ENCODE peak calls at places on chromosomes 16 and 17, in seven cellular contexts. C, K, Z, P, G, T and U are unnamed samples. For H3K27me3, the result is how much of the 10 kb centered on the place peaks cover.

GRCh38 chr17:80187493-80187892 is 17.7 kb downstream of the CARD14 start:
- DNase-seq in T (peak), Z (no peak), G (no peak), C (peak), K (peak), P (no peak), U (no peak)

GRCh38 chr17:71921726-71922320 is 199.0 kb upstream of the SOX9 start:
- DNase-seq in P (no peak), C (no peak), Z (peak), T (no peak), G (no peak), K (no peak), U (no peak)

GRCh38 chr17:27540300-27541105 is 84.3 kb downstream of the KSR1 start:
- DNase-seq in T (peak), K (peak), G (peak), P (peak), Z (peak), C (peak), U (peak)

GRCh38 chr16:49835116-49835880 is 20.6 kb downstream of the ZNF423 start:
- DNase-seq in K (no peak), G (no peak), T (peak), P (no peak), C (no peak), Z (no peak), U (no peak)

GRCh38 chr16:27426423-27427408 is 24.7 kb downstream of the IL21R start:
- DNase-seq in K (no peak), P (peak), G (no peak), Z (peak), C (no peak), T (no peak), U (peak)

GRCh38 chr17:17681187-17681743 is at the start of gene RAI1:
- DNase-seq in P (peak), C (peak), T (peak), Z (peak), G (no peak), K (peak), U (no peak)

GRCh38 chr16:81636298-81636960 is 142.7 kb upstream of the PLCG2 start:
- DNase-seq in G (peak), Z (no peak), C (no peak), K (no peak), T (no peak), P (no peak), U (no peak)

GRCh38 chr17:1713878-1714487 is 3.8 kb upstream of the TLCD2 start:
- DNase-seq in T (peak), C (no peak), G (no peak), P (peak), Z (peak), K (no peak), U (no peak)

GRCh38 chr17:64218066-64218465 is 45.0 kb downstream of the TEX2 start:
- DNase-seq in G (no peak), T (no peak), P (no peak), K (no peak), Z (no peak), C (no peak), U (no peak)

GRCh38 chr16:1121601-1122000 is 25.6 kb upstream of the C1QTNF8 start:
- DNase-seq in C (no peak), T (no peak), Z (no peak), K (no peak), G (no peak), P (no peak), U (no peak)
- H3K27me3 ChIP-seq in C (under half), T (under half), Z (under half), K (under half), G (under half), P (under half), U (under half)

GRCh38 chr17:38572665-38573365 is 32.9 kb downstream of the SRCIN1 start:
- DNase-seq in G (no peak), P (peak), K (no peak), C (no peak), Z (no peak), T (no peak), U (no peak)

GRCh38 chr17:38572292-38572664 is 33.5 kb downstream of the SRCIN1 start:
- DNase-seq in Z (no peak), K (no peak), C (no peak), P (no peak), G (no peak), T (no peak), U (no peak)

GRCh38 chr17:38574712-38575111 is 31.0 kb downstream of the SRCIN1 start:
- DNase-seq in C (no peak), G (no peak), P (no peak), Z (no peak), T (no peak), K (no peak), U (no peak)

GRCh38 chr17:38569701-38570512 is 35.8 kb downstream of the SRCIN1 start:
- DNase-seq in P (no peak), C (no peak), T (no peak), G (no peak), K (no peak), Z (no peak), U (no peak)

GRCh38 chr17:38571833-38572274 is 33.9 kb downstream of the SRCIN1 start:
- DNase-seq in K (no peak), Z (no peak), G (no peak), T (no peak), P (no peak), C (no peak), U (no peak)
- H3K27me3 ChIP-seq in K (under half), Z (half or more), G (half or more), T (under half), P (half or more), C (under half), U (half or more)

GRCh38 chr17:66944365-66945203 is 19.9 kb upstream of the CACNG4 start:
- DNase-seq in T (no peak), G (no peak), K (peak), Z (peak), C (no peak), P (no peak), U (no peak)
- H3K27me3 ChIP-seq in T (under half), G (under half), K (under half), Z (half or more), C (under half), P (half or more), U (under half)

GRCh38 chr17:48790607-48791127 is 26.4 kb downstream of the TTLL6 start:
- DNase-seq in G (no peak), C (no peak), K (no peak), Z (no peak), P (no peak), T (no peak), U (no peak)
- H3K27me3 ChIP-seq in G (under half), C (under half), K (under half), Z (under half), P (under half), T (under half), U (under half)

GRCh38 chr16:165539-166374 is at the start of gene HBM:
- DNase-seq in G (no peak), T (no peak), K (no peak), Z (no peak), C (no peak), P (no peak), U (no peak)
- H3K27me3 ChIP-seq in G (half or more), T (under half), K (under half), Z (half or more), C (under half), P (under half), U (under half)

GRCh38 chr16:70453117-70453890 is 1.1 kb upstream of the FCSK start:
- DNase-seq in Z (no peak), K (no peak), P (no peak), G (no peak), T (no peak), C (no peak), U (no peak)

GRCh38 chr16:70457446-70457845 is 3.1 kb downstream of the FCSK start:
- DNase-seq in G (no peak), C (no peak), K (no peak), P (no peak), T (no peak), Z (no peak), U (no peak)

GRCh38 chr16:70454221-70455034 is at the start of gene FCSK:
- DNase-seq in P (peak), C (peak), T (peak), K (no peak), Z (peak), G (peak), U (peak)

GRCh38 chr16:70455910-70456309 is 1.5 kb downstream of the FCSK start:
- DNase-seq in Z (no peak), G (no peak), C (no peak), K (no peak), T (no peak), P (no peak), U (no peak)

DNA sequence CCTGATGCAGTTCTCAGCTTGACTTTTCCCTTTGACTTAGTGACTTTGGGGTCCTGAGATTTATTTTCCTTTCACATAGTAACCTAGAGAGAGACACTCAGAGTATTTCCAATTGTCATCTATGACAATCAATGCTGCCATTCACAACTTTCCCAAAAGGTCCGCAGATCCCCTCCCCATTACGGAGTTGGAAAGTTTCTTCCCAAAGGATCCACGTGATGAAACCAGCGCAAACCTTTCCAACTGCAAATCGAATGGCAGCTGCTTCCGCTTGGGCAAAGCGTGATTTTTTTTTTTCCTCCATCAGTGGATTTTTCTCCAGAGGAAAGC is 539 bp upstream of the FCSK start:
- DNase-seq in K (no peak), Z (no peak), P (peak), G (no peak), T (no peak), C (no peak), U (no peak)
- H3K27me3 ChIP-seq in K (under half), Z (under half), P (under half), G (under half), T (under half), C (under half), U (under half)

GRCh38 chr16:86442703-86443102 is 67.6 kb upstream of the FOXF1 start:
- DNase-seq in C (no peak), Z (no peak), T (no peak), G (no peak), P (no peak), K (no peak), U (no peak)

GRCh38 chr16:86443508-86444130 is 66.7 kb upstream of the FOXF1 start:
- DNase-seq in T (no peak), Z (no peak), K (no peak), C (no peak), P (no peak), G (no peak), U (no peak)

GRCh38 chr16:86446279-86446678 is 64.0 kb upstream of the FOXF1 start:
- DNase-seq in G (no peak), C (no peak), Z (no peak), T (no peak), P (no peak), K (no peak), U (no peak)

GRCh38 chr16:86447228-86447627 is 63.1 kb upstream of the FOXF1 start:
- DNase-seq in Z (no peak), G (no peak), P (no peak), T (no peak), C (no peak), K (no peak), U (no peak)

DNA sequence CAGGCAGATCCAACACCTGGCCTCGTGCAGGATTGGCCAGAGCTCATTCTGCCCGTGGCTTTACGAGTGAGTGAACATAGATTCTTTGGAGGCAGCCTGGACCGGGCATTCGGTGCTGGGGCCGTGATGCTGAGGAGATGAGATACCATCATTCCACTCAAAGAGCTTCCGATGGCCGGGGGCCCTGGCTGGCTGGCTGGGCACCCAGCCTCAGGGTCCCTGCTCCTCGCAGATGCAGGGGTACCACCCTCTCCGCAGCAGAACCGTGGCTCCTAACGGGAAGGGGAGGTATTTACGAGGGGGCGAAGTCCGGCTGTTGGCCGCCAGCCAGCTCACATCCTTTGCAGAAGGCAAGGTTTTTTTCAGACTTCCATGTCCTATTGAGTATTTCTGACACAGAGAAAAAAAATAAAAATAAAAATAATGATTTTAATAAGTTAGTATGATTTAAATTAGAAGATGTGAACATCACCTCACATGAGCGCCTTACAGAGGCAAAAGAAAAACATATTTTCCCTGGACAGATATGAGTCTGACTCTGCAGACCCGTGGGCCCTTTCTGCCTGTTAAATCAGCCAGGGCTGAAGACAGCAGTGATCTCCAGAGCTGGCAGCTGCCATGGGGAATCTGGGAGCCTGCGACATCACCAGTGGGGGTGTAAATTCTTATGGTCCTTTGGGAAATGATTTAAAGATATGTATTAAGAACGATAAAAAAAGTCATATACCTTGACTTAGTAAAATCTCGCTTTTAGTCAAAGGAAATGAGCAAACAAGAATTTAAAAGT is 65.9 kb upstream of the FOXF1 start:
- DNase-seq in P (no peak), G (no peak), Z (no peak), C (no peak), T (no peak), K (no peak), U (no peak)
- H3K27me3 ChIP-seq in P (half or more), G (under half), Z (under half), C (under half), T (under half), K (under half), U (under half)

GRCh38 chr17:49906511-49907136 is 58.8 kb upstream of the TAC4 start:
- DNase-seq in C (no peak), G (no peak), T (no peak), K (no peak), Z (no peak), P (no peak), U (no peak)
- H3K27me3 ChIP-seq in C (under half), G (half or more), T (under half), K (under half), Z (half or more), P (half or more), U (half or more)